ENCODE peak calls at places on chromosomes 1 and 21, in five cellular contexts. X is endothelial cell, U is type B pancreatic cell, A is dorsolateral prefrontal cortex, W is heart right ventricle. G is an unnamed sample.

GRCh38 chr1:26784023-26784871 is 3.5 kb upstream of the PIGV start:
- DNase-seq in W (peak), X (no peak), A (no peak), U (no peak), G (no peak)

GRCh38 chr1:53137729-53138128 is 4.7 kb downstream of the SLC1A7 start:
- DNase-seq in A (no peak), W (no peak), U (no peak), X (no peak), G (no peak)

GRCh38 chr21:38500073-38500472 is 1.8 kb upstream of the ERG start:
- DNase-seq in A (no peak), U (no peak), W (no peak), X (no peak), G (no peak)

GRCh38 chr1:43235451-43236121 is 34.2 kb upstream of the TMEM125 start:
- DNase-seq in W (peak), X (no peak), A (no peak), U (no peak), G (no peak)

GRCh38 chr1:109112056-109112651 is 1.8 kb upstream of the ELAPOR1 start:
- DNase-seq in A (no peak), W (no peak), X (no peak), U (no peak), G (no peak)

GRCh38 chr1:247487057-247487456 is 29.2 kb upstream of the OR2B11 start:
- DNase-seq in A (no peak), U (no peak), X (peak), W (no peak), G (peak)

GRCh38 chr1:207241164-207241934 is 80.1 kb upstream of the CD55 start:
- DNase-seq in A (no peak), W (no peak), X (no peak), U (no peak), G (no peak)

GRCh38 chr1:85368073-85368778 is 91.8 kb upstream of the BCL10 start:
- DNase-seq in A (no peak), U (no peak), W (no peak), X (no peak), G (no peak)

GRCh38 chr21:37749132-37749531 is 167.1 kb downstream of the KCNJ6 start:
- DNase-seq in W (no peak), X (no peak), A (no peak), U (no peak), G (no peak)

GRCh38 chr1:197868751-197869501 is 33.5 kb upstream of the C1orf53 start:
- DNase-seq in U (no peak), X (peak), W (no peak), A (no peak), G (no peak)

GRCh38 chr1:230772457-230773395 is 25.5 kb downstream of the CAPN9 start:
- DNase-seq in A (peak), U (no peak), W (peak), X (no peak), G (no peak)

GRCh38 chr1:79859212-79859948 is 852.9 kb upstream of the ADGRL4 start:
- DNase-seq in W (no peak), U (no peak), X (no peak), A (no peak), G (no peak)

GRCh38 chr1:11301593-11301992 is 28.6 kb downstream of the UBIAD1 start:
- DNase-seq in U (no peak), W (no peak), A (peak), X (no peak), G (no peak)

GRCh38 chr1:116950497-116951174 is 40.9 kb downstream of the PTGFRN start:
- DNase-seq in W (no peak), X (no peak), A (no peak), U (no peak), G (no peak)

GRCh38 chr1:28853033-28853742 is 41.2 kb downstream of the OPRD1 start:
- DNase-seq in U (no peak), A (no peak), W (no peak), X (no peak), G (no peak)

GRCh38 chr1:233233508-233234040 is 62.0 kb downstream of the PCNX2 start:
- DNase-seq in A (no peak), W (no peak), U (no peak), X (no peak), G (no peak)

GRCh38 chr1:174221681-174222080 is 62.4 kb downstream of the RABGAP1L start:
- DNase-seq in U (no peak), W (no peak), A (no peak), X (no peak), G (no peak)

GRCh38 chr1:29559055-29559454 is 322.7 kb downstream of the PTPRU start:
- DNase-seq in U (no peak), A (no peak), X (no peak), W (no peak), G (no peak)

GRCh38 chr1:48776400-48777218 is at the start of gene BEND5:
- DNase-seq in A (peak), W (peak), X (peak), U (peak), G (peak)

GRCh38 chr1:112465122-112465521 is 43.6 kb upstream of the WNT2B start:
- DNase-seq in A (peak), X (no peak), W (no peak), U (no peak), G (no peak)

GRCh38 chr1:8639165-8639564 is 178.3 kb downstream of the RERE start:
- DNase-seq in U (no peak), X (no peak), W (no peak), A (no peak), G (no peak)

GRCh38 chr21:34807881-34808568 is 139.2 kb downstream of the CLIC6 start:
- DNase-seq in A (no peak), X (no peak), U (no peak), W (no peak), G (no peak)

GRCh38 chr1:61569212-61569621 is 155.7 kb downstream of the TM2D1 start:
- DNase-seq in X (no peak), A (no peak), U (no peak), W (no peak), G (no peak)

GRCh38 chr1:241641748-241642592 is 1.8 kb upstream of the CHML start:
- DNase-seq in U (no peak), X (no peak), A (no peak), W (no peak), G (no peak)

GRCh38 chr1:171625225-171625624 is 3.2 kb downstream of the MYOCOS start:
- DNase-seq in A (no peak), U (no peak), W (no peak), X (no peak), G (no peak)
- TF ChIP-seq CTCF in A (no peak), U (no peak), W (no peak), X (no peak), G (no peak)

GRCh38 chr1:212700892-212701819 is 1.5 kb upstream of the BATF3 start:
- DNase-seq in U (peak), X (peak), W (peak), A (peak), G (no peak)
- TF ChIP-seq CTCF in U (peak), X (no peak), W (no peak), A (peak), G (no peak)

GRCh38 chr1:1059494-1060280 is 14.4 kb downstream of the RNF223 start:
- DNase-seq in W (peak), U (no peak), A (peak), X (peak), G (peak)
- TF ChIP-seq CTCF in W (no peak), U (no peak), A (no peak), X (peak), G (no peak)

DNA sequence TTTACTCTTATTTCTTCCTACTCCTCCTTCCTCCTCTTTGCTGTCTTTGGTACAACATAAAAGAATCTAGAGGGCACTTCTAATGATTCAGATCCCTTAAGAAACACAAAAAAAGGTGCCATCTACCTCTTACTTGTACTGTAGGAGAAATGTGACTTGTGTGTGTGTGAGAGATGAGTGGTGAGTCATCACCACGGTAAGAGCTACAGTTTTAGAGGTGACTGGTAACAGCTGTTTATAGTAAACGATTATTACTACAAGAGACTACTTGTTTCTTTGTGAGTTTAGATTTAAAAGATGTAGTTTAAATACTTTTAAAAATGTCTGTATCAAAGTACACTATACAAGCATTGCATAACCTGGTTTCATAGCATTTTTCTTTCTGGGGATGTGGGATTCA is 40.4 kb downstream of the SLC35D1 start:
- DNase-seq in X (no peak), W (no peak), U (no peak), A (no peak), G (no peak)
- TF ChIP-seq CTCF in X (no peak), W (no peak), U (no peak), A (no peak), G (no peak)

GRCh38 chr1:220699044-220699443 is 8.9 kb downstream of the C1orf115 start:
- DNase-seq in A (no peak), W (no peak), X (no peak), U (no peak), G (no peak)

GRCh38 chr1:220700591-220701179 is 10.5 kb downstream of the C1orf115 start:
- DNase-seq in X (no peak), W (no peak), A (no peak), U (no peak), G (no peak)

GRCh38 chr1:220696863-220697231 is 6.7 kb downstream of the C1orf115 start:
- DNase-seq in X (no peak), U (no peak), A (peak), W (no peak), G (no peak)

GRCh38 chr1:220697326-220697725 is 7.2 kb downstream of the C1orf115 start:
- DNase-seq in A (no peak), W (no peak), U (no peak), X (no peak), G (no peak)

DNA sequence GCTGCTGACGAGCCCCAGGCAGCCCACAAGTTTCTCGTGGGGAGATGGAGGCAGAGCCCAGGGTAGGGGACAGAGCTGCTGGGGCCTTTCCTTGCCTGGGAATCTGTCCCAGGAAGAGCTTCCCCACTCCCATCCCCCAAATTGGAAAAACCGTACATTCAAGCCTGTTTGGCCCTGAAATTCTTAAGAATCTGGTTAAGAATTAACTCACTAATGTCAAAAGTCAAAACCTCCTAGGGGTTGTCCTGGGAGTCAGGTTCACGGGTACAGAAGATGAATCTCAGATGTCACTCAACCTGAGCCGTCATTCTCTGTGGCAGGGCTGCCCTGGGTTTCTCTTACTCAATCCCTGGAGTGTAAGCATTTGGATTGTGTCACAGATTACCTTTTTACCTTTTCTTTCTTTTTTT is 8.4 kb downstream of the C1orf115 start:
- DNase-seq in A (no peak), W (no peak), U (no peak), X (no peak), G (no peak)
- TF ChIP-seq CTCF in A (no peak), W (no peak), U (no peak), X (no peak), G (no peak)

GRCh38 chr1:22733643-22734042 is 23.0 kb downstream of the EPHB2 start:
- DNase-seq in W (no peak), X (no peak), U (no peak), A (no peak), G (no peak)
- TF ChIP-seq CTCF in W (no peak), X (no peak), U (no peak), A (no peak), G (no peak)

DNA sequence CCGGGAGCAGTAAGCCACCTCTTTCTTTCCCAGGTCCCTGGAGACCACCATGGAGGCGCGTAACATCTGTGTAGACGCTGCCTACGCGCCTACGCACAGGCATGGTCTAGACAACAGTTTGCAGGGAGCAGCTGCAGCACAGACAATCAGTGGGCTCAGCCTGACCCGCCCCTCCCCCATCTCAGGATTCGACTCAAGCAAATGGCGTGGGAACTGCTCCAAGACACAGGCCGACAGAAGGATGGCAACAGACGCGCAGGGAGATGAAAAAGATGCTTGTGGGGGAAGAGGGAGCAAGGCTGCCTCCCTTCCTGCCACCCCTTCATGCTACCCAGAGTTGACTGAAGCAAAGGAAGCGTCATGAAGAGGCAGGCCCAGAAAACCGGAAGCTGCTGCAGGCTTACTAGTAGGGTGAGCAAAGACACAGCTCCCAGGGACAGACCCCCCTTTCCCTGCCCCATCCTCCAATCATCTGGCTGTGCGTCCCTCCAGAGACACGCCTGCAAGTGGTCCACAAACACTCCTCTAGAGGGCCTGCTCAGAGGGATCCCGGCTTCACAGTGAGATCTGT is 19.5 kb downstream of the STK40 start:
- DNase-seq in U (no peak), A (peak), X (no peak), W (no peak), G (peak)
- TF ChIP-seq CTCF in U (no peak), A (peak), X (no peak), W (no peak), G (peak)

GRCh38 chr1:114620419-114620818 is 39.0 kb upstream of the BCAS2 start:
- DNase-seq in X (no peak), U (no peak), W (no peak), A (no peak), G (no peak)
- TF ChIP-seq CTCF in X (no peak), U (no peak), W (no peak), A (no peak), G (peak)

GRCh38 chr1:170927955-170928850 is 7.1 kb upstream of the MROH9 start:
- DNase-seq in A (no peak), U (no peak), W (no peak), X (no peak), G (no peak)
- TF ChIP-seq CTCF in A (no peak), U (peak), W (no peak), X (no peak), G (peak)